ENCODE peak calls at places on chromosomes 6 and 20, in four cellular contexts. One of them, this sample, is unnamed. For H3K9me3, the result is how much of the 10 kb centered on the place peaks cover.

GRCh38 chr6:54813901-54814300 is 32.7 kb upstream of the FAM83B start:
- DNase-seq in ascending aorta: no peak
- DNase-seq in psoas muscle: no peak
- DNase-seq in sigmoid colon: no peak
- DNase-seq in this sample: no peak

GRCh38 chr20:34949120-34949519 is 6.5 kb downstream of the GSS start:
- DNase-seq in ascending aorta: no peak
- DNase-seq in psoas muscle: no peak
- DNase-seq in sigmoid colon: no peak
- DNase-seq in this sample: no peak

GRCh38 chr6:24078200-24078599 is 47.8 kb upstream of the NRSN1 start:
- DNase-seq in ascending aorta: no peak
- DNase-seq in psoas muscle: no peak
- DNase-seq in sigmoid colon: no peak
- DNase-seq in this sample: no peak

GRCh38 chr6:20377623-20378265 is 23.9 kb upstream of the E2F3 start:
- DNase-seq in ascending aorta: no peak
- DNase-seq in psoas muscle: no peak
- DNase-seq in sigmoid colon: no peak
- DNase-seq in this sample: no peak

GRCh38 chr6:133906050-133906449 is 17.1 kb downstream of the TCF21 start:
- DNase-seq in ascending aorta: no peak
- DNase-seq in psoas muscle: no peak
- DNase-seq in sigmoid colon: no peak
- DNase-seq in this sample: no peak

GRCh38 chr20:722822-723644 is 45.3 kb downstream of the SLC52A3 start:
- DNase-seq in ascending aorta: no peak
- DNase-seq in psoas muscle: no peak
- DNase-seq in sigmoid colon: no peak
- DNase-seq in this sample: no peak

GRCh38 chr6:127879685-127880084 is 21.2 kb downstream of the THEMIS start:
- DNase-seq in ascending aorta: no peak
- DNase-seq in psoas muscle: peak
- DNase-seq in sigmoid colon: no peak
- DNase-seq in this sample: no peak

GRCh38 chr6:154292855-154293519 is 63.6 kb downstream of the IPCEF1 start:
- DNase-seq in ascending aorta: no peak
- DNase-seq in psoas muscle: no peak
- DNase-seq in sigmoid colon: no peak
- DNase-seq in this sample: no peak

GRCh38 chr20:21101453-21102251 is 4.5 kb downstream of the LINC00237 start:
- DNase-seq in ascending aorta: no peak
- DNase-seq in psoas muscle: peak
- DNase-seq in sigmoid colon: no peak
- DNase-seq in this sample: peak

GRCh38 chr6:5851261-5851757 is 155.4 kb downstream of the NRN1 start:
- DNase-seq in ascending aorta: no peak
- DNase-seq in psoas muscle: no peak
- DNase-seq in sigmoid colon: no peak
- DNase-seq in this sample: peak

GRCh38 chr6:53300656-53301551 is 47.8 kb downstream of the ELOVL5 start:
- DNase-seq in ascending aorta: no peak
- DNase-seq in psoas muscle: no peak
- DNase-seq in sigmoid colon: no peak
- DNase-seq in this sample: no peak

GRCh38 chr6:90297866-90298381 is 1.3 kb upstream of the BACH2 start:
- DNase-seq in ascending aorta: no peak
- DNase-seq in psoas muscle: no peak
- DNase-seq in sigmoid colon: no peak
- DNase-seq in this sample: no peak

GRCh38 chr6:153002613-153003293 is at the start of gene MTRF1L:
- DNase-seq in ascending aorta: peak
- DNase-seq in psoas muscle: peak
- DNase-seq in sigmoid colon: peak
- DNase-seq in this sample: peak

GRCh38 chr6:163414367-163415175 is at the start of gene QKI:
- DNase-seq in ascending aorta: no peak
- DNase-seq in psoas muscle: peak
- DNase-seq in sigmoid colon: peak
- DNase-seq in this sample: peak

GRCh38 chr20:50783903-50784302 is 11.0 kb upstream of the BCAS4 start:
- DNase-seq in ascending aorta: no peak
- DNase-seq in psoas muscle: peak
- DNase-seq in sigmoid colon: no peak
- DNase-seq in this sample: no peak

GRCh38 chr6:156824142-156824541 is 47.0 kb downstream of the ARID1B start:
- DNase-seq in ascending aorta: no peak
- DNase-seq in psoas muscle: no peak
- DNase-seq in sigmoid colon: no peak
- DNase-seq in this sample: no peak

GRCh38 chr6:78517399-78517798 is 350.0 kb upstream of the IRAK1BP1 start:
- DNase-seq in ascending aorta: no peak
- DNase-seq in psoas muscle: no peak
- DNase-seq in sigmoid colon: no peak
- DNase-seq in this sample: no peak

GRCh38 chr6:149458196-149458595 is 26.6 kb downstream of the ZC3H12D start:
- DNase-seq in ascending aorta: no peak
- DNase-seq in psoas muscle: peak
- DNase-seq in sigmoid colon: no peak
- DNase-seq in this sample: no peak

GRCh38 chr20:9460518-9460917 is 53.9 kb upstream of the LAMP5 start:
- DNase-seq in ascending aorta: no peak
- DNase-seq in psoas muscle: no peak
- DNase-seq in sigmoid colon: no peak
- DNase-seq in this sample: no peak

GRCh38 chr20:24469116-24470030 is at the start of gene SYNDIG1:
- DNase-seq in ascending aorta: no peak
- DNase-seq in psoas muscle: no peak
- DNase-seq in sigmoid colon: peak
- DNase-seq in this sample: peak

GRCh38 chr6:56953597-56954388 is 1.1 kb upstream of the BEND6 start:
- DNase-seq in ascending aorta: no peak
- DNase-seq in psoas muscle: no peak
- DNase-seq in sigmoid colon: no peak
- DNase-seq in this sample: no peak

GRCh38 chr6:11535801-11536230 is 1.7 kb upstream of the TMEM170B start:
- DNase-seq in ascending aorta: no peak
- DNase-seq in psoas muscle: no peak
- DNase-seq in sigmoid colon: no peak
- DNase-seq in this sample: no peak

GRCh38 chr20:59031326-59032022 is 661 bp downstream of the ATP5F1E start:
- DNase-seq in ascending aorta: no peak
- DNase-seq in psoas muscle: no peak
- DNase-seq in sigmoid colon: no peak
- DNase-seq in this sample: no peak

GRCh38 chr20:59028812-59029211 is 3.3 kb downstream of the ATP5F1E start:
- DNase-seq in ascending aorta: no peak
- DNase-seq in psoas muscle: no peak
- DNase-seq in sigmoid colon: no peak
- DNase-seq in this sample: no peak

GRCh38 chr20:59032713-59033059 is 551 bp upstream of the ATP5F1E start:
- DNase-seq in ascending aorta: no peak
- DNase-seq in psoas muscle: no peak
- DNase-seq in sigmoid colon: no peak
- DNase-seq in this sample: no peak

GRCh38 chr20:59032023-59032712 is at the start of gene ATP5F1E:
- DNase-seq in ascending aorta: peak
- DNase-seq in psoas muscle: peak
- DNase-seq in sigmoid colon: peak
- DNase-seq in this sample: peak

DNA sequence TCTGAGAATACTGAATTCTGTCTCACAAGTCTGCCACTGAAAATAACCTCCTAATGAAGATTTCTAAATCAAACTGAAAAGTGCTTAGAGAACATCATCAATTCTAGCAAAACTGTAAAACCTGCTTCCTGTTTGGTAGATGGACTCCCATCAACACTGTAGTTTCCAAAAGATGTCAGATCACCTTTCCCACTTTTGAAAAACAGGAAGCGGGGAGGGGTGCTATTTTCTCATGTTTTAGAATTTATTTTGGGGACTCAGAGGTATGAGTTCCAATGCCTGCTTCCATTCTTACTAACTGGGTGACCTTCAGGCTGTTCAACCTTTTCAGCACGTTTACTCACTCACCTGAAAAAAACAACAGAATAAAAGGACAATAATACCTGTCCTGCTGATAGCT is 1.2 kb downstream of the ATP5F1E start:
- DNase-seq in ascending aorta: no peak
- DNase-seq in psoas muscle: no peak
- DNase-seq in sigmoid colon: no peak
- DNase-seq in this sample: no peak
- H3K4me3 ChIP-seq in ascending aorta: peak
- H3K4me3 ChIP-seq in psoas muscle: peak
- H3K4me3 ChIP-seq in sigmoid colon: no peak
- H3K4me3 ChIP-seq in this sample: peak

DNA sequence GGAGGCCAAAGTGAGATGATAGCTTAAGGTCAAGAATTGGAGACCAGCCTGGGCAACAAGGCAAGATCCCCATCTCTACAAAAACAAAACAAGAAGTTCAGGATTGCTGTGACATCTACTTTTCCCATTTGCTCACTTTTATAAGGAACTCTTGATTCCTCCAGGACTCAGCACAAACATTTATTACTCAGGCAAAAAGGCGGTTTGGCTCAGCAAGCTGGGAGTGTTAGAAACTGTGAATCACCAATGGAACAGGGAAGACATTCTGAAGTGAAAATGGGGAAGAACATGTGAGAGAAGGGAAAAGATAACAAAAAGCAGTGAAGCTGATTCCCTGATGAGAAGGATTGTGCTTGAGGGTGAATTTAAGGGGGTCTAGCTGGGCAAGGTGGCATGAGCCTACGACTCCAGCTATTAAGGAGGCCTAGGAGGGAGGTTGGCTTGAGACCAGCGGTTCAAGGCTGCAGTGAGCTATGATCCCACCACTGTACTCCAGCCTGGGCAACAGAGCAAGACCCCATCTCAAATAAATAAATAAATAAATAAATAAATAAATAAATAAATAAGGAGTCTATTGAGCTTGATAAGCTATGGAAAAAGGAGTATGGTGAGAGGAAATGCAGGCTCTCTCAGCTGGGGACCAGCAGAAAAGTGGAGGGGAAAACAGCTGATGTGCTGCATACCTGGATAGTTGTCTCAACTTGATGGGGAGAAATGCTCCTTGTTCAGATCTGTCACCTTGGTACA is 65.4 kb upstream of the HDDC2 start:
- DNase-seq in ascending aorta: no peak
- DNase-seq in psoas muscle: no peak
- DNase-seq in sigmoid colon: no peak
- DNase-seq in this sample: no peak
- H3K27ac ChIP-seq in ascending aorta: peak
- H3K27ac ChIP-seq in psoas muscle: no peak
- H3K27ac ChIP-seq in sigmoid colon: no peak
- H3K27ac ChIP-seq in this sample: no peak

DNA sequence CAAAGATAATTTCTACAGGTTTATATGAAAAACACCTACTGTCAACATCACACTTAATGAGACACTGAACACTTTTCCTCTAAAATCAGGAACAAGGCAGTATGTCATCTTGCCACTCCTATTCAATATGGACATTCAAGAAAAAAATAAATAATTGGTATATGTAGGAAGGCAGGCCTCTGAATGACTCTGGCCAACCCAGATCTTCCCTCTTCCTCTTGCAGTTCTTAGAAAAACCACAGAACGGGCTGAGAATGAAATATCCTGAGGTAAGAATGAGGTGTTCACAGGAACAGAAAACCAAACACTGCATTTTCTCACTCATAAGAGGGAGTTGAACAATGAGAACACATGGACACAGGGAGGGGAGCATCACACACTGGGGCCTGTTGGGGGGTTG is 1207.2 kb upstream of the CITED2 start:
- DNase-seq in ascending aorta: no peak
- DNase-seq in psoas muscle: no peak
- DNase-seq in sigmoid colon: no peak
- DNase-seq in this sample: no peak
- H3K9me3 ChIP-seq in ascending aorta: under half
- H3K9me3 ChIP-seq in psoas muscle: under half
- H3K9me3 ChIP-seq in sigmoid colon: under half
- H3K9me3 ChIP-seq in this sample: under half

DNA sequence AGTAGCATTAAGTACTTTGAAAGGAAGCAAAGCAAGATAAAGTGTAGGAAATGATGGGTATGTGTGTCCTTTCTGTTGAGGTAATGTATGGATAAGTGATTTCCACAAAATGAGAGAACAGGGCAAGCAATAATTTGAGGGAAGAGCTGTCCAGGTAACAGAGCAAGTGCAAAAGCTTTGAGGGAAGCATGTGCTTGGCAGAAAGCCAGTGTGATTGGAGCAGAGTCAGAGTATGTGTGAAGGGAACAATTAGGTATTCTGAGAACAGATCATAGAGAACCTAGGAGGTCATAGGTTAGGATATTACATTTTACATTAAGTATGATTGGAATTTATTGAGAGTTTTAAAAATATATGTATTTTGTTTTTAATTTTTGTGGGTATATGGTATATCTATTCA is 30.2 kb upstream of the MAN1A1 start:
- DNase-seq in ascending aorta: no peak
- DNase-seq in psoas muscle: no peak
- DNase-seq in sigmoid colon: no peak
- DNase-seq in this sample: no peak
- H3K4me3 ChIP-seq in ascending aorta: no peak
- H3K4me3 ChIP-seq in psoas muscle: no peak
- H3K4me3 ChIP-seq in sigmoid colon: no peak
- H3K4me3 ChIP-seq in this sample: no peak

GRCh38 chr20:13231031-13231752 is 10.1 kb downstream of the ISM1 start:
- DNase-seq in ascending aorta: no peak
- DNase-seq in psoas muscle: no peak
- DNase-seq in sigmoid colon: no peak
- DNase-seq in this sample: no peak
- H3K27ac ChIP-seq in ascending aorta: no peak
- H3K27ac ChIP-seq in psoas muscle: no peak
- H3K27ac ChIP-seq in sigmoid colon: no peak
- H3K27ac ChIP-seq in this sample: no peak

DNA sequence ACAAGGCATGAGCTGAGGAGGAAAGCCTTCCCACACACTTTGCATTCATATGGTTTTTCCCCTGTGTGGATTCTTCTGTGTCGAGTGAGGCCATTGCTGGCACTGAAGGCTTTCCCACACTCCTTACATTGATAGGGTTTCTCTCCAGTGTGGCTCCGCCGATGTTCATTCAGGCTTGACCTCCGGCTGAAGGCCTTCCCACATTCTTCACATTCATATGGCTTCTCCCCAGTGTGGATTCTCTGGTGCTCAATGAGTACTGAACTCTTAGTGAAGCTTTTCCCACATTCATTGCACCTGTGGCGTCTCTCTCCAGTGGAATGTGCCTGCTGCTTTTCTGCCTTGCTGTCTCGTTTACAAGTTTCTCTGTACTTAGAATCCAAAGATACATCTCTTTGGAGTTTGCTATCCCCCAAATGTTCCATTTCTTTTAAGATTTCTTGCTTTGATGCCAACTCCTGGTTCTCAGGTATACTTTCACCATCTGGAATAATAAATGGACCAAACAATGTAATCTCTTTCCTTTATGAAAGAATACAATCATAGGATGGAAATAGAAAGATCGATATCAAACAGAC is 9.5 kb downstream of the ZSCAN31 start:
- DNase-seq in ascending aorta: no peak
- DNase-seq in psoas muscle: no peak
- DNase-seq in sigmoid colon: no peak
- DNase-seq in this sample: no peak
- H3K9me3 ChIP-seq in ascending aorta: under half
- H3K9me3 ChIP-seq in psoas muscle: under half
- H3K9me3 ChIP-seq in sigmoid colon: under half
- H3K9me3 ChIP-seq in this sample: under half